ENCODE peak calls at places on chromosomes 5 and 9, in eight cellular contexts. W, X, D, Q, B, J, Y and V are unnamed samples.

GRCh38 chr5:38695021-38695961 is 138.8 kb upstream of the LIFR start:
- DNase-seq in Y (no peak), D (no peak), B (no peak), X (no peak), Q (no peak), W (no peak), J (no peak), V (no peak)

GRCh38 chr5:132195727-132196126 is 31.9 kb downstream of the P4HA2 start:
- DNase-seq in W (no peak), Y (no peak), X (no peak), D (no peak), J (no peak), B (no peak), Q (no peak), V (no peak)

GRCh38 chr9:116152941-116153764 is 438 bp upstream of the PAPPA start:
- DNase-seq in Q (no peak), J (no peak), Y (no peak), W (peak; percentile 22), X (no peak), D (peak; percentile 63), B (no peak), V (no peak)

GRCh38 chr5:117207088-117207668 is 632.6 kb upstream of the SEMA6A start:
- DNase-seq in Q (no peak), J (no peak), Y (no peak), X (no peak), D (no peak), B (no peak), W (no peak), V (no peak)

GRCh38 chr5:135930029-135930948 is 24.5 kb downstream of the LECT2 start:
- DNase-seq in W (no peak), J (peak; percentile 75), Q (no peak), Y (no peak), X (peak; percentile 12), D (peak; percentile 4), B (peak; percentile 21), V (no peak)

GRCh38 chr5:68116868-68117411 is 98.6 kb upstream of the PIK3R1 start:
- DNase-seq in Q (no peak), W (no peak), Y (no peak), X (no peak), B (no peak), J (no peak), D (no peak), V (no peak)

GRCh38 chr9:127679506-127679905 is 27.3 kb upstream of the CFAP157 start:
- DNase-seq in Y (no peak), D (no peak), J (no peak), X (no peak), B (no peak), W (no peak), Q (no peak), V (no peak)

GRCh38 chr9:18126776-18127175 is 347.2 kb upstream of the ADAMTSL1 start:
- DNase-seq in B (no peak), X (no peak), D (no peak), W (peak; percentile 34), Y (no peak), Q (no peak), J (no peak), V (no peak)

GRCh38 chr5:93360436-93361100 is 220.5 kb downstream of the NR2F1-AS1 start:
- DNase-seq in Q (no peak), Y (no peak), B (no peak), W (no peak), J (no peak), X (no peak), D (no peak), V (no peak)

GRCh38 chr5:93359296-93359957 is 221.6 kb downstream of the NR2F1-AS1 start:
- DNase-seq in B (peak; percentile 17), Q (no peak), X (no peak), J (no peak), D (peak; percentile 86), W (no peak), Y (no peak), V (no peak)

GRCh38 chr5:93357686-93358085 is 223.3 kb downstream of the NR2F1-AS1 start:
- DNase-seq in X (no peak), Y (no peak), B (no peak), Q (no peak), D (no peak), J (no peak), W (no peak), V (no peak)

GRCh38 chr5:93359958-93360305 is 221.1 kb downstream of the NR2F1-AS1 start:
- DNase-seq in W (no peak), J (no peak), B (no peak), X (no peak), D (no peak), Y (no peak), Q (no peak), V (no peak)

DNA sequence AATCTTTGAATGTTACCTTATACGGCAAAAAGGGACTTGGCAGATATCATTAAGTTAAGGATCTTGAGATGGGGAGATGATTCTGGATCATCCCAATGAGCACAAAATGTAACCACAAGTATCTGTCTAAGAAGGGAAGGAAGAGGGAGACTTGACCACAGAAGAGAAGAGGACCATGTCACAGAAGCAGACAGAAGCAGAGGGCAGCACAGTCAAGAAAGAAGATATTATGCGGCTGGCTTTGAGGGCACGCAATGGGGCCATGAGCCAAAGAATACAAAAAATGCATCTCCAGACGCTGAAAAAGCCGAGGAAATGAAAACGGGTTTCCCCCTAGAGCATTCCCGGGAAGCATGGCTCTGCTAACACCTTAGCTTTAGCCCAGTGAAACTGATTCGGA is 225.3 kb downstream of the NR2F1-AS1 start:
- DNase-seq in J (no peak), Q (no peak), X (no peak), W (no peak), Y (no peak), B (no peak), D (no peak), V (no peak)
- H3K4me1 ChIP-seq in J (no peaks in the 10 kb centered on the region), Q (peaks cover 8% of the 10 kb centered on the region), X (peaks cover 9% of the 10 kb centered on the region), W (no peaks in the 10 kb centered on the region), Y (no peaks in the 10 kb centered on the region), B (no peaks in the 10 kb centered on the region), D (peaks cover 4% of the 10 kb centered on the region), V (no peaks in the 10 kb centered on the region)

DNA sequence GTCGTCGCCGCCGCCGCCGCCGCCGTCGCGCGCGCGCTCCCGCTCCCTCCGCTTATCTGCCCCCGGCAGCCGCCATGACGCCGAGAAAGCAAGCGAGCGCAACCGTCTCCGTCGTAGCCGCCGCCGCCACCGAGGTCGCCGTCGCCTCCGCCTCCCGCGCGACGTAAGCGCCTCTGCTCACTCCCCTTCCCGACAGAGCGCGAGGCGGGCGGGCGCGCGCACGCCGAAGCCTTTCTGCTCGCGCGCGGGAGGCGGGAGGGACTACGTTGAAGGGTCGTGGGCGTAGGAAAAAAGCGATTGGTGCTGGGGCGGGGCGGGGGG is at the start of gene CHD1:
- DNase-seq in B (peak; percentile 95), W (peak; percentile 95), D (peak; percentile 96), X (peak; percentile 96), Q (peak; percentile 96), Y (peak; percentile 98), J (peak; percentile 98), V (peak; percentile 96)
- H3K4me1 ChIP-seq in B (peaks cover 39% of the 10 kb centered on the region), W (peaks cover 14% of the 10 kb centered on the region), D (no peaks in the 10 kb centered on the region), X (peaks cover 43% of the 10 kb centered on the region), Q (peaks cover 52% of the 10 kb centered on the region), Y (peaks cover 34% of the 10 kb centered on the region), J (no peaks in the 10 kb centered on the region), V (peaks cover 53% of the 10 kb centered on the region)

DNA sequence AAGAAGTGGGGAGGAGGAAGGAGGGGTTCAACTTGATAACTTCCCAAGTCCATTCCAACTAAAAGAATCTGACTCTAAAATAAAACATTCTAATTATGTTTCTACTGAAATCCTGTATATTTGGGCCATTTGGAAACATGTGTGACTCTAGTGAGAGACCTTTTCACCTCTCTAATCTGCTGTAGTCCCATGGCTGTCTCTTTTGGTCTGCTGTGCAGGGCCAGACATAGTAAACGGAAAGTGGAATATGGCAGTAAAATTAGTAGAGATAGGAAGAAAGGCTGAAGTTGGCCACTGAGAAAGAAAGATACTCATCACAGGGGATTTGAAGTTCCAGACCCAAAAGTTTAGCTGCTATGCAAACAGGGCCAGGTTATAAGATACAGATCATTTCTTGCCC is 15.9 kb downstream of the RFX3 start:
- DNase-seq in D (no peak), Q (no peak), J (no peak), Y (no peak), X (no peak), B (no peak), W (no peak), V (no peak)
- H3K4me1 ChIP-seq in D (no peaks in the 10 kb centered on the region), Q (peaks cover 12% of the 10 kb centered on the region), J (no peaks in the 10 kb centered on the region), Y (peaks cover 5% of the 10 kb centered on the region), X (peaks cover 8% of the 10 kb centered on the region), B (peaks cover 32% of the 10 kb centered on the region), W (no peaks in the 10 kb centered on the region), V (peaks cover 42% of the 10 kb centered on the region)

DNA sequence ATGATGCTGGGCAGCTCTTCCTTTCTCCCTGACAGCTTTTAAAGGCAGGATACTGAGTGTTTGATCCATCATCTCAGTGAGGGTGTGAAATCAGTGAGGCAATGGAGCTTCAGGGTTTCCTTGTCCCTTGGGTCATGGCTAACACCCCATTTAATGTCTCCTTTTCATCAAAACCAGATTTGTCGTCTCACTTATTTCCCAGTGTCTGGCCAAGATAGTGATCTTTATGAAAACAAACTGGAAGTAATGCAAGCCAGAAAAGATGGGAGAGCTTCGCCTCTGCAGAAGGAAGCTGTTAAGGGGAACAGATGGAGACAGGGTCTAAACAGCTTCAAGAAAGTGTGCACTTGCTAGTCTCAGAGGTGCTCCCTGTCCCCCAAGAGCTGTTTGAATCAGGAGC is 96.3 kb downstream of the F2RL2 start:
- DNase-seq in D (peak; percentile 44), X (no peak), B (no peak), Q (no peak), J (no peak), W (no peak), Y (no peak), V (no peak)
- H3K4me1 ChIP-seq in D (no peaks in the 10 kb centered on the region), X (no peaks in the 10 kb centered on the region), B (peaks cover 3% of the 10 kb centered on the region), Q (no peaks in the 10 kb centered on the region), J (no peaks in the 10 kb centered on the region), W (no peaks in the 10 kb centered on the region), Y (peaks cover 10% of the 10 kb centered on the region), V (no peaks in the 10 kb centered on the region)